ENCODE peak calls at places on chromosomes 3 and 15, in nine cellular contexts. One of them, this sample, is unnamed.

GRCh38 chr15:93563218-93563617 is 474.2 kb upstream of the RGMA start:
- DNase-seq in choroid plexus epithelial cell: no peak
- DNase-seq in amygdala: no peak
- DNase-seq in HCT116: no peak
- DNase-seq in NCI-H1092: no peak
- DNase-seq in retina: no peak
- DNase-seq in iris pigment epithelial cell: no peak
- DNase-seq in spleen: no peak
- DNase-seq in fibroblast of mammary gland: no peak
- DNase-seq in this sample: no peak

GRCh38 chr15:82298520-82298919 is 35.9 kb downstream of the SAXO2 start:
- DNase-seq in choroid plexus epithelial cell: peak; percentile 16
- DNase-seq in amygdala: no peak
- DNase-seq in HCT116: no peak
- DNase-seq in NCI-H1092: no peak
- DNase-seq in retina: peak; percentile 80
- DNase-seq in iris pigment epithelial cell: peak; percentile 12
- DNase-seq in spleen: peak; percentile 86
- DNase-seq in fibroblast of mammary gland: no peak
- DNase-seq in this sample: no peak

GRCh38 chr15:63176302-63176701 is 13.1 kb upstream of the RAB8B start:
- DNase-seq in choroid plexus epithelial cell: no peak
- DNase-seq in amygdala: no peak
- DNase-seq in HCT116: no peak
- DNase-seq in NCI-H1092: no peak
- DNase-seq in retina: no peak
- DNase-seq in iris pigment epithelial cell: no peak
- DNase-seq in spleen: no peak
- DNase-seq in fibroblast of mammary gland: peak; percentile 61
- DNase-seq in this sample: no peak

GRCh38 chr15:99102332-99103235 is 2.3 kb upstream of the SYNM start:
- DNase-seq in choroid plexus epithelial cell: no peak
- DNase-seq in amygdala: no peak
- DNase-seq in HCT116: no peak
- DNase-seq in NCI-H1092: no peak
- DNase-seq in retina: no peak
- DNase-seq in iris pigment epithelial cell: no peak
- DNase-seq in spleen: peak; percentile 66
- DNase-seq in fibroblast of mammary gland: no peak
- DNase-seq in this sample: no peak

GRCh38 chr3:53129344-53129743 is 891 bp downstream of the RFT1 start:
- DNase-seq in choroid plexus epithelial cell: no peak
- DNase-seq in amygdala: no peak
- DNase-seq in HCT116: no peak
- DNase-seq in NCI-H1092: no peak
- DNase-seq in retina: no peak
- DNase-seq in iris pigment epithelial cell: no peak
- DNase-seq in spleen: no peak
- DNase-seq in fibroblast of mammary gland: no peak
- DNase-seq in this sample: no peak

GRCh38 chr3:112555535-112556170 is 6.1 kb downstream of the ATG3 start:
- DNase-seq in choroid plexus epithelial cell: no peak
- DNase-seq in amygdala: no peak
- DNase-seq in HCT116: no peak
- DNase-seq in NCI-H1092: no peak
- DNase-seq in retina: no peak
- DNase-seq in iris pigment epithelial cell: no peak
- DNase-seq in spleen: no peak
- DNase-seq in fibroblast of mammary gland: no peak
- DNase-seq in this sample: no peak

GRCh38 chr15:60095711-60096110 is 91.6 kb downstream of the FOXB1 start:
- DNase-seq in choroid plexus epithelial cell: peak; percentile 50
- DNase-seq in amygdala: no peak
- DNase-seq in HCT116: no peak
- DNase-seq in NCI-H1092: no peak
- DNase-seq in retina: no peak
- DNase-seq in iris pigment epithelial cell: peak; percentile 73
- DNase-seq in spleen: no peak
- DNase-seq in fibroblast of mammary gland: peak; percentile 21
- DNase-seq in this sample: no peak

GRCh38 chr15:48373855-48374421 is 42.7 kb downstream of the DUT start:
- DNase-seq in choroid plexus epithelial cell: peak; percentile 89
- DNase-seq in amygdala: no peak
- DNase-seq in HCT116: no peak
- DNase-seq in NCI-H1092: no peak
- DNase-seq in retina: no peak
- DNase-seq in iris pigment epithelial cell: peak; percentile 95
- DNase-seq in spleen: no peak
- DNase-seq in fibroblast of mammary gland: peak; percentile 91
- DNase-seq in this sample: no peak

GRCh38 chr3:126212629-126213375 is 32.4 kb upstream of the ALDH1L1 start:
- DNase-seq in choroid plexus epithelial cell: peak; percentile 64
- DNase-seq in amygdala: no peak
- DNase-seq in HCT116: no peak
- DNase-seq in NCI-H1092: peak; percentile 50
- DNase-seq in retina: peak; percentile 92
- DNase-seq in iris pigment epithelial cell: peak; percentile 69
- DNase-seq in spleen: peak; percentile 73
- DNase-seq in fibroblast of mammary gland: peak; percentile 51
- DNase-seq in this sample: peak; percentile 45

GRCh38 chr15:80242132-80242769 is 9.8 kb downstream of the CTXND1 start:
- DNase-seq in choroid plexus epithelial cell: peak; percentile 60
- DNase-seq in amygdala: no peak
- DNase-seq in HCT116: peak; percentile 28
- DNase-seq in NCI-H1092: no peak
- DNase-seq in retina: no peak
- DNase-seq in iris pigment epithelial cell: peak; percentile 47
- DNase-seq in spleen: no peak
- DNase-seq in fibroblast of mammary gland: peak; percentile 31
- DNase-seq in this sample: no peak

GRCh38 chr3:55792010-55792409 is 304.9 kb upstream of the WNT5A start:
- DNase-seq in choroid plexus epithelial cell: no peak
- DNase-seq in amygdala: no peak
- DNase-seq in HCT116: no peak
- DNase-seq in NCI-H1092: no peak
- DNase-seq in retina: no peak
- DNase-seq in iris pigment epithelial cell: peak; percentile 35
- DNase-seq in spleen: no peak
- DNase-seq in fibroblast of mammary gland: no peak
- DNase-seq in this sample: no peak